ENCODE peak calls at places on chromosomes 7 and 10, in four cellular contexts. M is bronchial epithelial cell; I is suprapubic skin; P is CD4-positive, CD25-positive, alpha-beta regulatory T cell. G is an unnamed sample.

GRCh38 chr10:44289125-44289524 is 95.8 kb downstream of the CXCL12 start:
- DNase-seq in M (no peak), I (no peak), P (no peak), G (no peak)

GRCh38 chr7:91240546-91240945 is 23.7 kb upstream of the FZD1 start:
- DNase-seq in M (peak), I (no peak), P (no peak), G (peak)

GRCh38 chr10:88946965-88947590 is 5.5 kb downstream of the ACTA2 start:
- DNase-seq in M (no peak), I (no peak), P (no peak), G (no peak)

GRCh38 chr10:5089869-5090268 is 4.3 kb upstream of the AKR1C3 start:
- DNase-seq in M (peak), I (no peak), P (peak), G (peak)

GRCh38 chr10:46239247-46239646 is 47.5 kb upstream of the ANTXRL start:
- DNase-seq in M (peak), I (no peak), P (no peak), G (no peak)

GRCh38 chr7:12210179-12211053 is 678 bp upstream of the TMEM106B start:
- DNase-seq in M (no peak), I (no peak), P (no peak), G (peak)

GRCh38 chr10:58856508-58857240 is 319.8 kb upstream of the PHYHIPL start:
- DNase-seq in M (peak), I (no peak), P (no peak), G (peak)

GRCh38 chr10:18223898-18224297 is 83.7 kb downstream of the CACNB2 start:
- DNase-seq in M (no peak), I (no peak), P (no peak), G (no peak)

GRCh38 chr10:29426420-29426819 is 137.6 kb downstream of the LYZL1 start:
- DNase-seq in M (no peak), I (no peak), P (no peak), G (no peak)

GRCh38 chr10:4331150-4331549 is 494.9 kb upstream of the AKR1E2 start:
- DNase-seq in M (peak), I (no peak), P (no peak), G (peak)

GRCh38 chr10:68082815-68083395 is 7.8 kb upstream of the HERC4 start:
- DNase-seq in M (peak), I (no peak), P (no peak), G (peak)

GRCh38 chr7:30659312-30659711 is 22.9 kb downstream of the CRHR2 start:
- DNase-seq in M (no peak), I (no peak), P (no peak), G (no peak)

GRCh38 chr7:108211382-108212201 is 81.4 kb upstream of the LAMB4 start:
- DNase-seq in M (peak), I (no peak), P (no peak), G (peak)

GRCh38 chr7:129959480-129960332 is 6.9 kb upstream of the UBE2H start:
- DNase-seq in M (peak), I (no peak), P (no peak), G (peak)

GRCh38 chr7:147029935-147030334 is 913.3 kb downstream of the CNTNAP2 start:
- DNase-seq in M (no peak), I (no peak), P (no peak), G (no peak)

DNA sequence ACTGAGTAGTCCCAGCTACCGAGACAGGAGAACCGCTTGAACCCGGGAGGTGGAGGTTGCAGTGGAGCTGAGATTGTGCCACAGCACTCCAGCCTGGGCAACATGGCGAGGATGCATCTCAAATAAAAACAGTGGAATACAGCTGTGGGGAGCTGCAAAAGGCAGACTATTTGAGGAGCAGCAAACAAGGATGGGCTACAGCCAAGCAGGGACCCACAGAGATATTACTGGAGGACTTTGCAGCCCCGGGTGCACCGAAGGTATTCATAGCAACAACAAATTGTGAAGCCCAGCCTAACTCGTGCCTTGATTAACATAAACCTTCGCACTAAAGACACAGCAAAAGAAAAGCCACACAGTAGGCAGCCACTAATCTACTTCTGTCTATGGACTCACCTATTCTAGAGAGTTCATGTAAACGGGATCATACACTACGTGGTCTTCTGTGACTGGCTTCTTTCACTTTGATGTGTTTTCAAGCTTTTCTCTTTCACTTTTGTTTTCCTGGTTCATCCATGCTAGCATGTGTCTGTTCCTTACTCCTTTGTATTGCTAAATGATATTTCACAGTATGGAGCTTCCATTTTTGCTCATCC is 34.0 kb downstream of the PODXL start:
- DNase-seq in M (no peak), I (no peak), P (no peak), G (no peak)
- H3K4me3 ChIP-seq in M (no peak), I (no peak), P (peak), G (no peak)

GRCh38 chr7:151061241-151062110 is 2.1 kb downstream of the SLC4A2 start:
- DNase-seq in M (no peak), I (no peak), P (no peak), G (no peak)
- H3K4me3 ChIP-seq in M (no peak), I (peak), P (no peak), G (no peak)

DNA sequence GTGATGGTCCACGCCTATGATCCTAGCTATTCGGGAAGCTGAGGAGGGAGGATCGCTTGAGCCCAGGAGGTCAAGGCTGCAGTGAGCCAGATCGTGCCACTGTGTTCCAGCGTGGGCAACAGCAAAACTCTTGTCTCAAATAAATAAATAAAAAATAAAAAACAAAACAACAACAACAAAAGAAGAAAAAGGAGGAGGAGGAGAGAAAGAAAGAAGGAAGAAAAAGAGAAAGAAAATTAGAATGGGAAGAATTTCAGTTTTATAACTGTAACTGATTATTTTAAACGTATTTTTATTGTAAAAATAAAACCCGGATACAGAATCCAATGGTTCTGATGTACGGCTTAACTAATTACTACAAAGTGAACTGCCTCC is 37.2 kb upstream of the PSAP start:
- DNase-seq in M (no peak), I (no peak), P (no peak), G (no peak)
- H3K4me3 ChIP-seq in M (peak), I (peak), P (peak), G (peak)

GRCh38 chr7:100492738-100493475 is 9.2 kb downstream of the NYAP1 start:
- DNase-seq in M (no peak), I (no peak), P (no peak), G (no peak)
- H3K4me3 ChIP-seq in M (peak), I (peak), P (peak), G (no peak)

DNA sequence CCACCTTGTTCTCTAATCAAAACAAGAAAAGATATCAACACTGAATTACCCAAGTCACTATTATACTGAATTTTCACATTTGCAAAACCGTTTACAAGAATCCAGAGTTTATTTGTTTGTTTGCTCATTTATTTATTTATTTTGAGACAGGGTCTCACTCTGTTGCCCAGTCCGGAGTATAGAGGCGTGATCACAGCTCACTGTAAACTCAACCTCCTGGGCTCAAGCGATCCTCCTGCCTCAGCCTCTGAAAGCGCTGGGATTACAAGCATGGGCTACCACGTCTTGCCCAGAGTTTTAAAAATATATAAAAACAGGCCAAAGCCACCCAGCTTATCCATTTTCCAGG is 8.5 kb downstream of the CREB3L2 start:
- DNase-seq in M (no peak), I (no peak), P (no peak), G (no peak)
- H3K4me3 ChIP-seq in M (no peak), I (no peak), P (no peak), G (no peak)

DNA sequence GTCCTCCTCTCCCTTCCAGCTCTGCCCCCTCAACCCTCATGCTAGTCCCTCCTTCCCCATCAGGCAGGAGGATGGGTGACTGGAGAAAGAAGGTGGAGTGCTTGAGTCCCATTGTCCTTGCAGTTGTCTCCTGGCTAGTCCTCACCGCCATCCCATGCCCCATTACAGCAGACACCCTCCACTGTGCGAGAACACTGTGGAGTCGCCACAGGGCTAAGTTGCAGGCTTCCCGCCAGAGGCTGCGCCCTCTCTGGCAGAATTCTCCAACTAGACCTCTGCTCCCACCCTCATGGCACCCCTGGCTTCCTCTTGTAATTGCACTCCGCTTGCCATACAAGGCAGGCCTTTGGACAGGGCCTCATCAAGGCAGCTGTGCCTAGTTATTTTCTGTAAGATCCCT is 3.1 kb downstream of the GIMAP2 start:
- DNase-seq in M (no peak), I (no peak), P (no peak), G (no peak)
- H3K4me3 ChIP-seq in M (no peak), I (no peak), P (peak), G (no peak)

DNA sequence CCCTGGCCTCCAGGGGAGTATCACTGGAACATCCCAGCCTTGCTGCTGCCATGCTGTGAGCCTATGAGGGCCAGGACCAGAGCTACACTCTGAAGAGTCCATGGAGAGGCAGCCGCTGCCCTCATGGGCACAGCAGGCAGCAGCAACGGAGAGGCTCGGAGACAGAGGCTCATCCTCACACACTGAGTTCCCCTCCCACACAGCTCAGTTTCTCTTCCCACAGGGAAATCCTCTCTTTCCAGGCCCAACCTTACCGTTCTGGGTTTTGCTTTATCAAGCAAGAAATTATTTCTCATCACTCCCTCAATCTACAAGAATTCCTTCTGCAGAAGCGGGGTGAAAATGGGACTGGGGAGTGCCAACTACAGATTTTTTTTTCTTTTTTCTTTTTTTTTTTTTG is 36.6 kb downstream of the GOLGA7B start:
- DNase-seq in M (no peak), I (no peak), P (no peak), G (no peak)
- H3K4me3 ChIP-seq in M (no peak), I (no peak), P (no peak), G (no peak)

GRCh38 chr7:100434297-100435144 is 1.8 kb downstream of the PPP1R35 start:
- DNase-seq in M (no peak), I (no peak), P (no peak), G (no peak)
- H3K4me3 ChIP-seq in M (peak), I (peak), P (peak), G (peak)

G was measured in epithelial cell of esophagus.